ENCODE peak calls at places on chromosomes 11 and 22, in six cellular contexts. One of them, this sample, is unnamed.

GRCh38 chr11:80096736-80097135 is 655.9 kb upstream of the TENM4 start:
- DNase-seq in dorsolateral prefrontal cortex: no peak
- DNase-seq in lower lobe of right lung: no peak
- DNase-seq in AG04450: peak
- DNase-seq in GM13977: no peak
- DNase-seq in neural progenitor cell: no peak
- DNase-seq in this sample: no peak

GRCh38 chr11:36311926-36312592 is 16.0 kb downstream of the PRR5L start:
- DNase-seq in lower lobe of right lung: no peak
- DNase-seq in AG04450: no peak
- DNase-seq in GM13977: no peak
- DNase-seq in neural progenitor cell: no peak
- DNase-seq in dorsolateral prefrontal cortex: no peak
- DNase-seq in this sample: no peak

GRCh38 chr22:50670914-50671538 is 1.6 kb upstream of the SHANK3 start:
- DNase-seq in GM13977: no peak
- DNase-seq in dorsolateral prefrontal cortex: no peak
- DNase-seq in neural progenitor cell: no peak
- DNase-seq in AG04450: no peak
- DNase-seq in lower lobe of right lung: no peak
- DNase-seq in this sample: no peak

GRCh38 chr11:129881570-129882170 is 13.7 kb downstream of the NFRKB start:
- DNase-seq in AG04450: no peak
- DNase-seq in lower lobe of right lung: no peak
- DNase-seq in neural progenitor cell: peak
- DNase-seq in GM13977: peak
- DNase-seq in dorsolateral prefrontal cortex: no peak
- DNase-seq in this sample: no peak

GRCh38 chr11:106482920-106483761 is 405.7 kb downstream of the AASDHPPT start:
- DNase-seq in lower lobe of right lung: no peak
- DNase-seq in neural progenitor cell: peak
- DNase-seq in dorsolateral prefrontal cortex: no peak
- DNase-seq in GM13977: no peak
- DNase-seq in AG04450: peak
- DNase-seq in this sample: no peak

GRCh38 chr11:124799384-124800225 is 601 bp downstream of the MSANTD2 start:
- DNase-seq in GM13977: peak
- DNase-seq in neural progenitor cell: peak
- DNase-seq in AG04450: no peak
- DNase-seq in dorsolateral prefrontal cortex: peak
- DNase-seq in lower lobe of right lung: peak
- DNase-seq in this sample: no peak

GRCh38 chr11:34488855-34489557 is 24.6 kb downstream of the ELF5 start:
- DNase-seq in AG04450: no peak
- DNase-seq in GM13977: no peak
- DNase-seq in dorsolateral prefrontal cortex: no peak
- DNase-seq in lower lobe of right lung: no peak
- DNase-seq in neural progenitor cell: no peak
- DNase-seq in this sample: no peak

GRCh38 chr11:3237119-3237518 is 4.9 kb upstream of the MRGPRE start:
- DNase-seq in lower lobe of right lung: no peak
- DNase-seq in AG04450: no peak
- DNase-seq in neural progenitor cell: no peak
- DNase-seq in GM13977: no peak
- DNase-seq in dorsolateral prefrontal cortex: no peak
- DNase-seq in this sample: no peak

GRCh38 chr11:5123802-5124521 is 14.2 kb downstream of the OR52A5 start:
- DNase-seq in dorsolateral prefrontal cortex: peak
- DNase-seq in GM13977: peak
- DNase-seq in lower lobe of right lung: no peak
- DNase-seq in AG04450: peak
- DNase-seq in neural progenitor cell: peak
- DNase-seq in this sample: peak

GRCh38 chr11:9015677-9016076 is 11.9 kb upstream of the NRIP3 start:
- DNase-seq in lower lobe of right lung: peak
- DNase-seq in GM13977: peak
- DNase-seq in neural progenitor cell: peak
- DNase-seq in dorsolateral prefrontal cortex: peak
- DNase-seq in AG04450: peak
- DNase-seq in this sample: peak

GRCh38 chr11:93861808-93862207 is 11.4 kb upstream of the VSTM5 start:
- DNase-seq in AG04450: no peak
- DNase-seq in dorsolateral prefrontal cortex: no peak
- DNase-seq in GM13977: no peak
- DNase-seq in neural progenitor cell: no peak
- DNase-seq in lower lobe of right lung: no peak
- DNase-seq in this sample: no peak

GRCh38 chr11:35622070-35622469 is 3.8 kb downstream of the FJX1 start:
- DNase-seq in dorsolateral prefrontal cortex: no peak
- DNase-seq in neural progenitor cell: peak
- DNase-seq in AG04450: peak
- DNase-seq in GM13977: no peak
- DNase-seq in lower lobe of right lung: no peak
- DNase-seq in this sample: no peak

GRCh38 chr11:122659676-122660571 is 4.4 kb downstream of the UBASH3B start:
- DNase-seq in dorsolateral prefrontal cortex: no peak
- DNase-seq in GM13977: no peak
- DNase-seq in neural progenitor cell: no peak
- DNase-seq in AG04450: no peak
- DNase-seq in lower lobe of right lung: no peak
- DNase-seq in this sample: no peak

GRCh38 chr11:12131943-12132789 is 21.8 kb downstream of the MICAL2 start:
- DNase-seq in dorsolateral prefrontal cortex: no peak
- DNase-seq in GM13977: no peak
- DNase-seq in lower lobe of right lung: no peak
- DNase-seq in neural progenitor cell: no peak
- DNase-seq in AG04450: no peak
- DNase-seq in this sample: no peak

GRCh38 chr22:20720692-20721408 is 53.1 kb upstream of the SERPIND1 start:
- DNase-seq in dorsolateral prefrontal cortex: no peak
- DNase-seq in GM13977: no peak
- DNase-seq in lower lobe of right lung: no peak
- DNase-seq in AG04450: no peak
- DNase-seq in neural progenitor cell: no peak
- DNase-seq in this sample: no peak

GRCh38 chr11:74322667-74323066 is 11.2 kb upstream of the P4HA3 start:
- DNase-seq in lower lobe of right lung: no peak
- DNase-seq in AG04450: no peak
- DNase-seq in neural progenitor cell: no peak
- DNase-seq in GM13977: no peak
- DNase-seq in dorsolateral prefrontal cortex: no peak
- DNase-seq in this sample: no peak

GRCh38 chr11:119566299-119566698 is 143.3 kb upstream of the THY1 start:
- DNase-seq in AG04450: no peak
- DNase-seq in neural progenitor cell: no peak
- DNase-seq in lower lobe of right lung: no peak
- DNase-seq in dorsolateral prefrontal cortex: no peak
- DNase-seq in GM13977: no peak
- DNase-seq in this sample: no peak

GRCh38 chr11:125404136-125404810 is 91.8 kb downstream of the FEZ1 start:
- DNase-seq in neural progenitor cell: peak
- DNase-seq in GM13977: no peak
- DNase-seq in dorsolateral prefrontal cortex: no peak
- DNase-seq in AG04450: no peak
- DNase-seq in lower lobe of right lung: no peak
- DNase-seq in this sample: no peak

GRCh38 chr11:12675951-12676711 is 1.9 kb downstream of the TEAD1 start:
- DNase-seq in dorsolateral prefrontal cortex: no peak
- DNase-seq in AG04450: no peak
- DNase-seq in GM13977: peak
- DNase-seq in lower lobe of right lung: no peak
- DNase-seq in neural progenitor cell: peak
- DNase-seq in this sample: no peak

GRCh38 chr22:48856308-48856615 is 971.4 kb downstream of the BRD1 start:
- DNase-seq in AG04450: no peak
- DNase-seq in lower lobe of right lung: no peak
- DNase-seq in GM13977: no peak
- DNase-seq in dorsolateral prefrontal cortex: no peak
- DNase-seq in neural progenitor cell: no peak
- DNase-seq in this sample: no peak

GRCh38 chr11:62004473-62004872 is 37.0 kb upstream of the FTH1 start:
- DNase-seq in lower lobe of right lung: no peak
- DNase-seq in dorsolateral prefrontal cortex: peak
- DNase-seq in AG04450: peak
- DNase-seq in GM13977: peak
- DNase-seq in neural progenitor cell: no peak
- DNase-seq in this sample: peak

GRCh38 chr11:129694538-129694937 is 121.1 kb upstream of the TMEM45B start:
- DNase-seq in neural progenitor cell: no peak
- DNase-seq in AG04450: no peak
- DNase-seq in lower lobe of right lung: no peak
- DNase-seq in GM13977: peak
- DNase-seq in dorsolateral prefrontal cortex: no peak
- DNase-seq in this sample: no peak

GRCh38 chr11:84524422-84525051 is 1102.6 kb downstream of the DLG2 start:
- DNase-seq in dorsolateral prefrontal cortex: no peak
- DNase-seq in neural progenitor cell: peak
- DNase-seq in AG04450: no peak
- DNase-seq in lower lobe of right lung: no peak
- DNase-seq in GM13977: peak
- DNase-seq in this sample: no peak
- TF ChIP-seq CTCF in dorsolateral prefrontal cortex: peak
- TF ChIP-seq CTCF in neural progenitor cell: peak
- TF ChIP-seq CTCF in AG04450: peak
- TF ChIP-seq CTCF in lower lobe of right lung: peak
- TF ChIP-seq CTCF in GM13977: peak
- TF ChIP-seq CTCF in this sample: peak

DNA sequence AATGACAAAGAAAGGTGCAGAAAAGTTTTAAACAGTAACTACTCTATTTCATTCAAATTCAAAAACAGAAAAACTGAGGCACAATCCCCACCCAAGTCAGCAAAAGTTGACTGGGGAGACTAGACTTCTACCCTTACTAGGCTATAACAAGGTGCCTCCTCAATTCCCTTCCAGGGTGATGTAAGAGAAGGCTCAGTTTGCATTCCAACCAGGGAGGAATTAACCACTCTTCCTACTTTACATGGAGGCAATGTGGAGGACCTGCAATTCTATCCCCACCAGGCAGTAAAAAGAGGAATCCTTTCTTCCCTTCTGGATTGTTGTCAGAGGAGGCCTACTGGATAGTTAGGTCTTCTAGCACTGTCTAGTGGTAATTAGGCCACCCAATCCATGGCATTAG is 26.1 kb downstream of the TYR start:
- DNase-seq in GM13977: no peak
- DNase-seq in lower lobe of right lung: no peak
- DNase-seq in AG04450: no peak
- DNase-seq in dorsolateral prefrontal cortex: no peak
- DNase-seq in neural progenitor cell: peak
- DNase-seq in this sample: no peak
- TF ChIP-seq CTCF in GM13977: no peak
- TF ChIP-seq CTCF in lower lobe of right lung: no peak
- TF ChIP-seq CTCF in AG04450: no peak
- TF ChIP-seq CTCF in dorsolateral prefrontal cortex: no peak
- TF ChIP-seq CTCF in neural progenitor cell: no peak
- TF ChIP-seq CTCF in this sample: no peak

GRCh38 chr11:64225608-64226506 is at the start of the genes NUDT22 and TRPT1:
- DNase-seq in dorsolateral prefrontal cortex: peak
- DNase-seq in GM13977: peak
- DNase-seq in lower lobe of right lung: peak
- DNase-seq in neural progenitor cell: peak
- DNase-seq in AG04450: peak
- DNase-seq in this sample: peak
- TF ChIP-seq CTCF in dorsolateral prefrontal cortex: peak
- TF ChIP-seq CTCF in GM13977: peak
- TF ChIP-seq CTCF in lower lobe of right lung: no peak
- TF ChIP-seq CTCF in neural progenitor cell: no peak
- TF ChIP-seq CTCF in AG04450: peak
- TF ChIP-seq CTCF in this sample: peak

DNA sequence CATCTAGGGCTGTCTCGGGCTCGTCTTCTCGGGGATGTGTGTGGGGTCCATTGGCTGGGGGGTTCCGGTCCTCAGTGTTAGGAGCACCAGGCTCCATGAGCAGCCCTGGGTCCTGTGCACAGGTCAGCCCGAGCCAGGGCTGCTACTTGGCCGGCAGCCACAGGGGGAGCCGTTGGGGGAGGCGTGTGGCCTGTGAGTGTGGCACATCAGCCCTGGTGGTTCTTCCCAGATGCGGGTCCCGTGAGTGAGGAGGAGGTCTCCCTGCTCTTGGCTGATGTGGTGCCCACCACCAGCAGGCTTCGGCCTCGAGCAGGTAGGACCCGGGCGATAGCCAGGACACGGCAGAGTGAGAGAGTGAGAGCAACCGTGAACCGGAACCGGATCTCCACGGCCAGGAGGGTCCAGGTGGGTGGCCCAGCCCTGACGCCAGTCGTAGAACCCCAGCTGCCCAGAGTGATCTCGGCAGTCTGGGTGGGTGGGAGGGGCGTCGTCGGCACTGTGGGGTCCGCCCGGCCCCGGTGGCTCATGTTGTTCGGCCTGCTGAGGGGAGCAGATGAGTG is 18.5 kb downstream of the IRF7 start:
- DNase-seq in neural progenitor cell: peak
- DNase-seq in dorsolateral prefrontal cortex: no peak
- DNase-seq in GM13977: no peak
- DNase-seq in AG04450: no peak
- DNase-seq in lower lobe of right lung: no peak
- DNase-seq in this sample: no peak
- TF ChIP-seq CTCF in neural progenitor cell: peak
- TF ChIP-seq CTCF in dorsolateral prefrontal cortex: no peak
- TF ChIP-seq CTCF in GM13977: peak
- TF ChIP-seq CTCF in AG04450: no peak
- TF ChIP-seq CTCF in lower lobe of right lung: no peak
- TF ChIP-seq CTCF in this sample: peak

DNA sequence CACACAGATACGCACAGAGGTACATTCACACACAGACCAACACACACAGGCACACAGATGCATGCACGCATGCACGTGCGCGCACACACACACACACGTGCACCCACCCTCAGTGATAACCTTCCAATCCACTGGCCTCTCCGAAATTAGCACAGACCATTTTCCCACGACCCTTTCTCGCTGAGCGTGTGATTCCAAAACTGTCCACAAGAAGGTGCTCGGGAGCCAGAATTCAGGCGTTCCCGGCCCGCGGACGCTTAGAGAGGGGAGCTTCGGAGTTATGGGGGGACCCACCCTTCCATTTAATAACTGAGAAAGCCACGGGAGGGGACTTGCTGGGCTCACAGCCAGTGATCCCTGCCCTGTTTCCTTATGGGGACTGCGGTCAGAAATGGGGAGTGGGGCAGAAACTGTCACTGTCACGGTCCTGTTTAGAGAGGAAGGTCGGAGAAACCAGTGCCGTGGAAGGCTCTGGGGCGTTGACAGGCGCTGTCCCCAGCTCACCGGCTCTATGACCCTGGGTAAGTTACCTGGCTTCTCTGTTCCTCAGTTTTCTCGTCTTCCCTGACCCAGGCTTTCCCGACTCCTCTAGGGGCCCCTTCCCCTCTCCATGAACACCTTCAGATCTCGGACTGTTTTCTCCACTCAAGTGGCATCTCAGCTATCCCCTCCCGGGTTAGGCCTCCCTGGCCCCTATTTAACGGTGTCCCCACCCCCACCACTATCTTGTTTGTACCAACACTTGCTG is 33.6 kb upstream of the SLC35C1 start:
- DNase-seq in neural progenitor cell: peak
- DNase-seq in dorsolateral prefrontal cortex: peak
- DNase-seq in AG04450: no peak
- DNase-seq in GM13977: peak
- DNase-seq in lower lobe of right lung: peak
- DNase-seq in this sample: no peak
- TF ChIP-seq CTCF in neural progenitor cell: peak
- TF ChIP-seq CTCF in dorsolateral prefrontal cortex: peak
- TF ChIP-seq CTCF in AG04450: peak
- TF ChIP-seq CTCF in GM13977: peak
- TF ChIP-seq CTCF in lower lobe of right lung: peak
- TF ChIP-seq CTCF in this sample: peak

This sample was measured in GM12864.